ENCODE peak calls at places on chromosomes 7 and 10, in ten cellular contexts. I is omental fat pad; O is GM12865; U is right cardiac atrium; Y is NCI-H1048; M is endothelial cell; C is activated CD8-positive, alpha-beta T cell treated with anti-CD3 and anti-CD28 coated beads, Interleukin-2, amount 10 ng/mL, durations not matched to agents 7 days and 5 days; H is sciatic nerve; G is MCF 10A; L is amniotic stem cell. D is an unnamed sample.

GRCh38 chr7:2953588-2954407 is 89.9 kb downstream of the CARD11 start:
- DNase-seq in I (no peak), O (no peak), U (no peak), Y (no peak), M (no peak), C (peak; percentile 53), H (peak; percentile 32), G (no peak), L (no peak), D (peak; percentile 45)

GRCh38 chr10:85645097-85645496 is 721.5 kb downstream of the GRID1 start:
- DNase-seq in I (no peak), O (no peak), U (no peak), Y (no peak), M (no peak), C (no peak), H (no peak), G (no peak), L (no peak), D (no peak)

GRCh38 chr7:8442814-8443304 is 9.4 kb downstream of the NXPH1 start:
- DNase-seq in I (no peak), O (peak; percentile 54), U (peak; percentile 85), Y (peak; percentile 51), M (peak; percentile 95), C (peak; percentile 78), H (peak; percentile 65), G (no peak), L (no peak), D (peak; percentile 82)

GRCh38 chr10:133062085-133062484 is 25.6 kb upstream of the ADGRA1 start:
- DNase-seq in I (no peak), O (no peak), U (no peak), Y (no peak), M (no peak), C (no peak), H (no peak), G (no peak), L (no peak), D (no peak)

GRCh38 chr10:59536151-59536550 is 173.5 kb downstream of the SLC16A9 start:
- DNase-seq in I (no peak), O (no peak), U (no peak), Y (no peak), M (no peak), C (no peak), H (no peak), G (peak; percentile 46), L (peak; percentile 48), D (no peak)

GRCh38 chr10:133158437-133158755 is 1.6 kb upstream of the KNDC1 start:
- DNase-seq in I (no peak), O (no peak), U (no peak), Y (no peak), M (no peak), C (no peak), H (no peak), G (no peak), L (no peak), D (no peak)

GRCh38 chr7:48101880-48102448 is 12.9 kb downstream of the UPP1 start:
- DNase-seq in I (no peak), O (no peak), U (no peak), Y (no peak), M (no peak), C (peak; percentile 44), H (peak; percentile 38), G (no peak), L (no peak), D (no peak)

GRCh38 chr7:72326365-72326764 is 85.8 kb downstream of the CALN1 start:
- DNase-seq in I (no peak), O (no peak), U (no peak), Y (no peak), M (no peak), C (no peak), H (no peak), G (no peak), L (no peak), D (no peak)

GRCh38 chr7:1964913-1965578 is 267.7 kb downstream of the MAD1L1 start:
- DNase-seq in I (no peak), O (no peak), U (peak; percentile 49), Y (no peak), M (no peak), C (no peak), H (no peak), G (no peak), L (no peak), D (peak; percentile 57)

GRCh38 chr7:123355576-123356195 is 155.9 kb upstream of the SLC13A1 start:
- DNase-seq in I (no peak), O (peak; percentile 9), U (no peak), Y (no peak), M (no peak), C (no peak), H (no peak), G (peak; percentile 27), L (no peak), D (no peak)

GRCh38 chr10:98030991-98031431 is 590 bp upstream of the CRTAC1 start:
- DNase-seq in I (no peak), O (no peak), U (peak; percentile 46), Y (no peak), M (peak; percentile 52), C (no peak), H (no peak), G (no peak), L (no peak), D (no peak)

GRCh38 chr10:122878799-122879338 is 512 bp downstream of the FAM24B start:
- DNase-seq in I (no peak), O (peak; percentile 24), U (no peak), Y (no peak), M (no peak), C (no peak), H (no peak), G (peak; percentile 28), L (no peak), D (no peak)

GRCh38 chr10:90224791-90225566 is 523.6 kb downstream of the KIF20B start:
- DNase-seq in I (no peak), O (no peak), U (no peak), Y (no peak), M (no peak), C (no peak), H (no peak), G (peak; percentile 18), L (no peak), D (no peak)

GRCh38 chr7:50533849-50534248 is 31.4 kb downstream of the DDC start:
- DNase-seq in I (no peak), O (no peak), U (no peak), Y (no peak), M (no peak), C (no peak), H (no peak), G (no peak), L (no peak), D (no peak)

GRCh38 chr10:79072041-79072441 is 3.3 kb downstream of the ZMIZ1 start:
- DNase-seq in I (no peak), O (no peak), U (no peak), Y (no peak), M (no peak), C (no peak), H (no peak), G (no peak), L (no peak), D (no peak)

GRCh38 chr7:28032738-28033380 is 147.7 kb downstream of the JAZF1 start:
- DNase-seq in I (no peak), O (no peak), U (no peak), Y (no peak), M (peak; percentile 12), C (no peak), H (no peak), G (no peak), L (no peak), D (no peak)

D was measured in upper lobe of right lung.